ENCODE peak calls at places on chromosomes 1 and 21, in six cellular contexts. One of them, this sample, is unnamed.

GRCh38 chr1:196660912-196661311 is 9.1 kb downstream of the CFH start:
- DNase-seq in Ammon's horn: peak
- DNase-seq in stromal cell of bone marrow: no peak
- DNase-seq in stimulated activated CD4-positive, alpha-beta T cell treated with anti-CD3 and anti-CD28 coated beads, TNF-alpha, amount 100 ng/mL, for 24 hours: no peak
- DNase-seq in effector CD8-positive, alpha-beta T cell: no peak
- DNase-seq in ascending aorta: no peak
- DNase-seq in this sample: no peak

GRCh38 chr1:239268941-239269340 is 117.4 kb upstream of the CHRM3 start:
- DNase-seq in Ammon's horn: no peak
- DNase-seq in stromal cell of bone marrow: no peak
- DNase-seq in stimulated activated CD4-positive, alpha-beta T cell treated with anti-CD3 and anti-CD28 coated beads, TNF-alpha, amount 100 ng/mL, for 24 hours: no peak
- DNase-seq in effector CD8-positive, alpha-beta T cell: no peak
- DNase-seq in ascending aorta: no peak
- DNase-seq in this sample: no peak

GRCh38 chr1:154520333-154520732 is 18.1 kb upstream of the SHE start:
- DNase-seq in Ammon's horn: no peak
- DNase-seq in stromal cell of bone marrow: peak
- DNase-seq in stimulated activated CD4-positive, alpha-beta T cell treated with anti-CD3 and anti-CD28 coated beads, TNF-alpha, amount 100 ng/mL, for 24 hours: no peak
- DNase-seq in effector CD8-positive, alpha-beta T cell: no peak
- DNase-seq in ascending aorta: no peak
- DNase-seq in this sample: no peak

GRCh38 chr1:40915581-40915980 is 53.4 kb upstream of the CITED4 start:
- DNase-seq in Ammon's horn: peak
- DNase-seq in stromal cell of bone marrow: no peak
- DNase-seq in stimulated activated CD4-positive, alpha-beta T cell treated with anti-CD3 and anti-CD28 coated beads, TNF-alpha, amount 100 ng/mL, for 24 hours: no peak
- DNase-seq in effector CD8-positive, alpha-beta T cell: no peak
- DNase-seq in ascending aorta: no peak
- DNase-seq in this sample: no peak

GRCh38 chr21:42388740-42389448 is 7.0 kb downstream of the TMPRSS3 start:
- DNase-seq in Ammon's horn: no peak
- DNase-seq in stromal cell of bone marrow: no peak
- DNase-seq in stimulated activated CD4-positive, alpha-beta T cell treated with anti-CD3 and anti-CD28 coated beads, TNF-alpha, amount 100 ng/mL, for 24 hours: no peak
- DNase-seq in effector CD8-positive, alpha-beta T cell: no peak
- DNase-seq in ascending aorta: no peak
- DNase-seq in this sample: no peak

GRCh38 chr1:111483166-111483565 is 9.4 kb downstream of the C1orf162 start:
- DNase-seq in Ammon's horn: no peak
- DNase-seq in stromal cell of bone marrow: peak
- DNase-seq in stimulated activated CD4-positive, alpha-beta T cell treated with anti-CD3 and anti-CD28 coated beads, TNF-alpha, amount 100 ng/mL, for 24 hours: no peak
- DNase-seq in effector CD8-positive, alpha-beta T cell: no peak
- DNase-seq in ascending aorta: no peak
- DNase-seq in this sample: no peak

GRCh38 chr1:30881266-30882181 is 27.0 kb downstream of the SDC3 start:
- DNase-seq in Ammon's horn: no peak
- DNase-seq in stromal cell of bone marrow: no peak
- DNase-seq in stimulated activated CD4-positive, alpha-beta T cell treated with anti-CD3 and anti-CD28 coated beads, TNF-alpha, amount 100 ng/mL, for 24 hours: no peak
- DNase-seq in effector CD8-positive, alpha-beta T cell: no peak
- DNase-seq in ascending aorta: no peak
- DNase-seq in this sample: no peak

GRCh38 chr1:241842565-241842964 is 5.4 kb upstream of the EXO1 start:
- DNase-seq in Ammon's horn: no peak
- DNase-seq in stromal cell of bone marrow: no peak
- DNase-seq in stimulated activated CD4-positive, alpha-beta T cell treated with anti-CD3 and anti-CD28 coated beads, TNF-alpha, amount 100 ng/mL, for 24 hours: no peak
- DNase-seq in effector CD8-positive, alpha-beta T cell: no peak
- DNase-seq in ascending aorta: no peak
- DNase-seq in this sample: no peak

GRCh38 chr1:244968431-244968830 is 104.1 kb upstream of the HNRNPU start:
- DNase-seq in Ammon's horn: no peak
- DNase-seq in stromal cell of bone marrow: no peak
- DNase-seq in stimulated activated CD4-positive, alpha-beta T cell treated with anti-CD3 and anti-CD28 coated beads, TNF-alpha, amount 100 ng/mL, for 24 hours: no peak
- DNase-seq in effector CD8-positive, alpha-beta T cell: no peak
- DNase-seq in ascending aorta: no peak
- DNase-seq in this sample: no peak

This sample was measured in putamen.